ENCODE peak calls at places on chromosomes 4 and X, in four cellular contexts. X is hepatocyte, W is fibroblast of pulmonary artery, F is retinal pigment epithelial cell. Z is an unnamed sample.

GRCh38 chrX:10769696-10770619 is 149.6 kb upstream of the MID1 start:
- DNase-seq in F (no peak), W (peak), X (peak), Z (no peak)

GRCh38 chrX:68757331-68757730 is 71.5 kb upstream of the EFNB1 start:
- DNase-seq in W (no peak), X (no peak), F (no peak), Z (no peak)

GRCh38 chr4:77881460-77882295 is 19.0 kb downstream of the MRPL1 start:
- DNase-seq in F (no peak), W (peak), X (peak), Z (no peak)

GRCh38 chrX:67295924-67296323 is 247.9 kb upstream of the AR start:
- DNase-seq in W (no peak), X (no peak), F (no peak), Z (no peak)

GRCh38 chr4:101175896-101176676 is 171.2 kb downstream of the PPP3CA start:
- DNase-seq in F (no peak), X (no peak), W (no peak), Z (no peak)

GRCh38 chrX:19176901-19177630 is 54.8 kb upstream of the ADGRG2 start:
- DNase-seq in F (no peak), W (no peak), X (no peak), Z (no peak)

GRCh38 chr4:155530857-155531256 is 135.8 kb upstream of the GUCY1A1 start:
- DNase-seq in F (no peak), W (no peak), X (no peak), Z (no peak)

GRCh38 chr4:9980898-9981297 is 40.4 kb downstream of the SLC2A9 start:
- DNase-seq in F (no peak), W (no peak), X (no peak), Z (no peak)

GRCh38 chr4:66906314-66906713 is 639.0 kb downstream of the CENPC start:
- DNase-seq in W (no peak), F (no peak), X (no peak), Z (no peak)

GRCh38 chr4:108954880-108955279 is 192.0 kb upstream of the ETNPPL start:
- DNase-seq in F (no peak), W (no peak), X (no peak), Z (no peak)

GRCh38 chrX:21963226-21963625 is 22.7 kb downstream of the SMS start:
- DNase-seq in W (no peak), X (no peak), F (no peak), Z (no peak)

GRCh38 chr4:93749351-93749761 is 79.2 kb upstream of the ATOH1 start:
- DNase-seq in W (no peak), F (no peak), X (no peak), Z (no peak)

GRCh38 chrX:40176256-40176978 is 78.7 kb upstream of the BCOR start:
- DNase-seq in X (peak), W (peak), F (no peak), Z (no peak)

GRCh38 chr4:47577779-47578553 is 92.9 kb downstream of the ATP10D start:
- DNase-seq in X (no peak), W (peak), F (peak), Z (no peak)

GRCh38 chrX:69361286-69361926 is 142.7 kb upstream of the NALF2 start:
- DNase-seq in X (peak), F (no peak), W (peak), Z (no peak)

GRCh38 chrX:69142688-69143239 is 22.5 kb downstream of the PJA1 start:
- DNase-seq in X (no peak), W (no peak), F (no peak), Z (no peak)

GRCh38 chrX:76172325-76172887 is 456 bp upstream of the PBDC1 start:
- DNase-seq in F (no peak), X (no peak), W (no peak), Z (no peak)

GRCh38 chr4:123017636-123018390 is 95.4 kb upstream of the NUDT6 start:
- DNase-seq in X (no peak), F (no peak), W (peak), Z (no peak)

GRCh38 chr4:82741188-82741587 is 57.4 kb downstream of the SCD5 start:
- DNase-seq in X (no peak), W (no peak), F (no peak), Z (no peak)

GRCh38 chrX:119095936-119096335 is 23.1 kb downstream of the CT47C1 start:
- DNase-seq in F (no peak), X (no peak), W (no peak), Z (no peak)

GRCh38 chr4:27763830-27764525 is 903.3 kb downstream of the STIM2 start:
- DNase-seq in X (no peak), W (no peak), F (no peak), Z (no peak)
- H3K4me3 ChIP-seq in X (no peak), W (no peak), F (no peak), Z (no peak)

GRCh38 chr4:154119317-154119716 is 330.4 kb upstream of the SFRP2 start:
- DNase-seq in W (no peak), X (no peak), F (no peak), Z (no peak)
- TF ChIP-seq CTCF in W (no peak), X (no peak), F (peak), Z (peak)

DNA sequence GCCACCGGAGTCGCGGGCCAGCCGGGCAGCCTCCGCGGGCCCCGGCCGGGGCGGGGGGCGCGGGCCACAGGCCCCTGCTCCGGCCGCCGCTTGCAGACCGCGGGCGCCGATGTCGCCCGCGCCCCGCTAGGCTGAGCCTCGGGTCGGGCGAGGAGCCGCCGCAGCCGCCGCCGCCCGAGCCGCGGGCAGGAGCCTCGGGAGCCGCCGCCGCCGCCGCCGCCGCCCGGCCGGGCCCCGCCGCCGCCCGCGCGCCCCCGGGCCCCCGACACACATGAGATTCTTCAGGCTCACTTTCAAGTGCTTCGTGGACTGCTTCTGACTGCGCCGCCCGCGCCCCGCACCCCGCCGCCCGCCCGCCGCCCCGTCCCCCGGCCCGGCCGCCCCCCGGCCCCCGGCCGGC is 345 bp downstream of the SLC6A8 start:
- DNase-seq in F (no peak), W (no peak), X (no peak), Z (no peak)
- H3K4me3 ChIP-seq in F (no peak), W (no peak), X (no peak), Z (no peak)

GRCh38 chr4:39451423-39452023 is 7.2 kb downstream of the RPL9 start:
- DNase-seq in F (no peak), X (no peak), W (no peak), Z (no peak)

GRCh38 chr4:39450618-39451017 is 8.1 kb downstream of the RPL9 start:
- DNase-seq in W (no peak), X (no peak), F (no peak), Z (no peak)

GRCh38 chr4:39446483-39446841 is 12.3 kb downstream of the RPL9 start:
- DNase-seq in F (no peak), X (no peak), W (no peak), Z (no peak)

GRCh38 chr4:39442910-39443480 is 15.7 kb downstream of the RPL9 start:
- DNase-seq in W (no peak), X (no peak), F (no peak), Z (no peak)

GRCh38 chr4:39446842-39447573 is 11.7 kb downstream of the RPL9 start:
- DNase-seq in X (peak), F (no peak), W (peak), Z (no peak)
- TF ChIP-seq CTCF in X (peak), F (peak), W (peak), Z (peak)

DNA sequence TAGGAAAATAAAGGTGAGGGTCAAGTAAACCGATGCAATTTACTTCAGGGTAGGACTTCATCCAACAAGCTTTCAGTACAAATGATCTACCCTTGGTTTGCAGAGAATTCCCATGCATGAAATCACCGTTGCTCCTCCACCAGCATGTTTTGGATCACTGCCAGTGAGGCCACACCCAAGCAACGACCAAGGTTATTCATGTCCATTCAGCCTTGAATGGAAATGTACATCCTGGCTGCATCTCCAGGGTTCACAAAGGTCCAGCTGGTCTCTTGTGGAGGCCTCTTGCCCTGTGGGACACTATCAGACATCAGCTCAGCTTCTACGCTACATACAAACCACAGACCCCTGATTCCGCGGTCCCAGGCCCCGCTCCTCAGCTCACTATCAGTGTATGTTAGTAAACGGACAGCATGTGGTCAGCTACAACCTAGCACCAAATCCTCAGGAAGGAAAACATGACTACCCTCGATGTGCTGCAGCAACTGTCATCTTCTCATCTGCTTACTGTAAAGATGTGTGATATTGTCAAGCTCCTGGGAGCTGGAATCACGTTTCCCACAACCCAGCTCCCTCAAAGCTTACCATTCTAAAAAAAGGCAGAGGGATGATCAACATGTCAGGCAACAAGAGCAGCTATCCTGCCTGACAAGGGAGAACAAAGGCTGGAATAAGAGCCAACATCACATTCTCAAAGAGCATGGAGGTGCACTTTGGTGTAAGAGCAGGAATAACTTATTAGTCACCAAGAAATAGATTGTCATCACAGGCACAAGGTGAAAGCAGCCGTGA is 4.9 kb downstream of the LYAR start:
- DNase-seq in F (no peak), W (peak), X (peak), Z (no peak)
- H3K4me3 ChIP-seq in F (no peak), W (no peak), X (no peak), Z (no peak)

GRCh38 chrX:130543603-130544002 is 141.8 kb downstream of the RBMX2 start:
- DNase-seq in F (no peak), W (no peak), X (no peak), Z (no peak)

GRCh38 chrX:130545796-130546195 is 144.0 kb downstream of the RBMX2 start:
- DNase-seq in F (no peak), X (no peak), W (no peak), Z (no peak)

DNA sequence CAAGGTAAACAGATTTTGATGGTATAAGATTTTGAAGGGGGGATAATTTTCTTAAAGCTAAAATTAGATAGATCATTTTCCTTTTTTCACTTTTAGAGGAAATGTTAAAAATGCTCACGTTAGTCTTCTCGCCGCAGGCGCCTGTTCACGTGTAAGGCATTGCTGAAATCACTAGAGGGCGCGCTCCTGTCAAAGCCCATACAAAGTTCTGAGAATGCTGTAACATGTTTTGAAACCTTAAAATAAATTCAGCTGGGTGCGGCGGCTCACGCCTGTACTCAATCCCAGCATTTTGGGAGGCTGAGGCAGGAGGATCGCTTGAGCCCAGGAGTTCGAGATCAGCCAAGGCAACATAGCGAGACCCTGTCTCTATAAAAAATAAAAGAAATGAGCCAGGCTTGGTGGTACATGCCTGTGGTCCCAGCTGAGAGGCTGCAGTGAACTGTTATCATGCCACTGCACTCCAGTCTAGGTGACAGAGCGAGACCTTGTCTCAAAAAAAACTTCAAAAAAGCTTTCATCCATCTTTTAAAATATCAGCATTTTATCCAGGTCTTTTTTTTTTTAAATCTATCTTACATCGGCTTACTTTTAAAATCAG is 138.0 kb downstream of the RBMX2 start:
- DNase-seq in F (peak), W (peak), X (peak), Z (no peak)
- TF ChIP-seq CTCF in F (peak), W (peak), X (peak), Z (peak)

GRCh38 chr4:151659631-151660030 is 101.2 kb downstream of the GATB start:
- DNase-seq in X (peak), W (no peak), F (no peak), Z (no peak)
- H3K4me3 ChIP-seq in X (no peak), W (no peak), F (no peak), Z (no peak)

GRCh38 chr4:1009647-1010521 is 1.5 kb upstream of the FGFRL1 start:
- DNase-seq in F (no peak), X (peak), W (peak), Z (no peak)
- TF ChIP-seq CTCF in F (no peak), X (peak), W (no peak), Z (peak)

DNA sequence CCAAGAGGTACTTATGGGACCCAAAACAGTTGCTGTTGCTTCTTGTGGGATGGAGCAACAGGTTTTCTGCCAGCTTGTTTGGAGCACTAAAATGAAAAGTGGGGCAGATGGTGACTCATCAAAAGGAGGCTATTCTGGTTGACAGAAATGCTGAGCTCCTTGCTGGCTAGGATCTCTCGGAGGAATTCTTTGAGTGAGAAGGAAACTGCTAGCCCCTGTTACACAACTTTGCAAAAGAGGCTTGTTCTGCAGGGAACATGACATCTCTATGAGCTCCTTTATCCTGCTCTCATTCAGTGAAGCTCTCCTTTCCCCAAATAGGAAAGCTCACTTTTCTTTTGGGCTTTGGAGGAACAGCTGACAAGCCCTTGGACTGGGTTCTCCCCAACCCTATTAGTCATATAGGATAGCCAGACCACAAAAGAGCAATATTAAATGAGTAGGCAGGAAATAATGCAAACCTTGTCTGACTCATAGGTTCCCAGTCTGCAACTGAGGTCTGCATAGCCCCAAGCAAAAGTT is 108.3 kb downstream of the CDS1 start:
- DNase-seq in X (no peak), W (peak), F (peak), Z (no peak)
- H3K4me3 ChIP-seq in X (no peak), W (no peak), F (no peak), Z (no peak)

Z was measured in epithelial cell of proximal tubule.